ENCODE peak calls at places on chromosomes 3 and 15, in seven cellular contexts. R is suprapubic skin, G is tibial artery, D is HCT116, B is cardiac muscle cell, A is K562, S is aorta. M is an unnamed sample. For H3K27me3 and H3K36me3, the result is how much of the 10 kb centered on the place peaks cover.

GRCh38 chr3:170055209-170055608 is 17.4 kb downstream of the GPR160 start:
- DNase-seq in R (no peak), G (no peak), D (no peak), B (no peak), A (no peak), S (no peak), M (no peak)

GRCh38 chr3:24680214-24680967 is 185.7 kb upstream of the THRB start:
- DNase-seq in R (no peak), G (peak), D (peak), B (peak), A (peak), S (peak), M (no peak)

GRCh38 chr3:113268306-113268705 is 56.9 kb downstream of the BOC start:
- DNase-seq in R (peak), G (no peak), D (no peak), B (no peak), A (no peak), S (no peak), M (no peak)

GRCh38 chr3:53269888-53270880 is 14.4 kb upstream of the TKT start:
- DNase-seq in R (peak), G (peak), D (peak), B (peak), A (peak), S (peak), M (peak)

GRCh38 chr3:188788621-188789081 is 383.1 kb upstream of the TPRG1 start:
- DNase-seq in R (no peak), G (no peak), D (no peak), B (no peak), A (no peak), S (no peak), M (no peak)

GRCh38 chr3:197406266-197406665 is 107.9 kb upstream of the DLG1 start:
- DNase-seq in R (no peak), G (no peak), D (no peak), B (no peak), A (peak), S (peak), M (no peak)

GRCh38 chr3:155286745-155287144 is 6.7 kb downstream of the STRIT1 start:
- DNase-seq in R (no peak), G (no peak), D (no peak), B (no peak), A (no peak), S (no peak), M (no peak)

GRCh38 chr15:63528138-63528659 is 23.8 kb downstream of the USP3 start:
- DNase-seq in R (no peak), G (no peak), D (no peak), B (no peak), A (no peak), S (no peak), M (no peak)

GRCh38 chr15:93985173-93985572 is 246.2 kb upstream of the MCTP2 start:
- DNase-seq in R (no peak), G (no peak), D (no peak), B (no peak), A (no peak), S (no peak), M (no peak)

GRCh38 chr3:41213563-41213962 is 14.3 kb downstream of the CTNNB1 start:
- DNase-seq in R (no peak), G (no peak), D (no peak), B (no peak), A (no peak), S (no peak), M (no peak)

GRCh38 chr15:92159906-92160841 is 233.5 kb upstream of the ST8SIA2 start:
- DNase-seq in R (no peak), G (no peak), D (no peak), B (no peak), A (no peak), S (no peak), M (no peak)

GRCh38 chr15:33021806-33022389 is 172.6 kb downstream of the FMN1 start:
- DNase-seq in R (no peak), G (no peak), D (peak), B (peak), A (peak), S (no peak), M (no peak)

GRCh38 chr3:37856381-37856780 is 5.3 kb upstream of the CTDSPL start:
- DNase-seq in R (no peak), G (no peak), D (no peak), B (no peak), A (no peak), S (no peak), M (no peak)

GRCh38 chr3:39141211-39141995 is 12.0 kb downstream of the CSRNP1 start:
- DNase-seq in R (peak), G (peak), D (no peak), B (no peak), A (peak), S (no peak), M (peak)

GRCh38 chr3:44184319-44184953 is 57.2 kb upstream of the TOPAZ1 start:
- DNase-seq in R (no peak), G (no peak), D (no peak), B (no peak), A (no peak), S (no peak), M (no peak)

GRCh38 chr3:185789134-185789533 is 35.7 kb downstream of the IGF2BP2 start:
- DNase-seq in R (no peak), G (no peak), D (no peak), B (no peak), A (no peak), S (no peak), M (no peak)

GRCh38 chr15:98518823-98519561 is 129.3 kb upstream of the IGF1R start:
- DNase-seq in R (no peak), G (no peak), D (peak), B (peak), A (peak), S (peak), M (no peak)

GRCh38 chr3:196609815-196610515 is 29.5 kb upstream of the NRROS start:
- DNase-seq in R (no peak), G (no peak), D (no peak), B (no peak), A (no peak), S (no peak), M (no peak)

GRCh38 chr3:159795776-159796175 is 192.9 kb upstream of the IL12A start:
- DNase-seq in R (no peak), G (no peak), D (no peak), B (no peak), A (no peak), S (no peak), M (no peak)

GRCh38 chr3:177700117-177700516 is 502.8 kb upstream of the TBL1XR1 start:
- DNase-seq in R (no peak), G (no peak), D (no peak), B (no peak), A (no peak), S (no peak), M (no peak)

GRCh38 chr3:169954142-169954756 is 12.4 kb upstream of the SEC62 start:
- DNase-seq in R (no peak), G (no peak), D (no peak), B (no peak), A (no peak), S (no peak), M (no peak)

GRCh38 chr3:170988378-170988777 is 38.1 kb downstream of the SLC2A2 start:
- DNase-seq in R (no peak), G (no peak), D (no peak), B (no peak), A (no peak), S (no peak), M (no peak)

GRCh38 chr3:184354121-184354728 is 7.2 kb downstream of the CLCN2 start:
- DNase-seq in R (no peak), G (no peak), D (no peak), B (peak), A (peak), S (peak), M (peak)

GRCh38 chr3:9859530-9860025 is 15.8 kb upstream of the RPUSD3 start:
- DNase-seq in R (no peak), G (no peak), D (no peak), B (no peak), A (no peak), S (peak), M (no peak)

GRCh38 chr3:194731496-194732073 is 45.9 kb downstream of the FAM43A start:
- DNase-seq in R (no peak), G (no peak), D (no peak), B (no peak), A (no peak), S (no peak), M (no peak)

GRCh38 chr3:95798628-95799027 is 1015.8 kb upstream of the EPHA6 start:
- DNase-seq in R (no peak), G (no peak), D (no peak), B (no peak), A (no peak), S (no peak), M (no peak)

GRCh38 chr15:42157981-42158765 is 1.7 kb upstream of the PLA2G4F start:
- DNase-seq in R (peak), G (peak), D (no peak), B (no peak), A (peak), S (no peak), M (no peak)

GRCh38 chr3:157176108-157176507 is 16.2 kb upstream of the CCNL1 start:
- DNase-seq in R (no peak), G (no peak), D (no peak), B (no peak), A (no peak), S (no peak), M (no peak)

GRCh38 chr15:37931868-37932267 is 2.6 kb upstream of the TMCO5A start:
- DNase-seq in R (no peak), G (no peak), D (no peak), B (no peak), A (no peak), S (no peak), M (no peak)

GRCh38 chr3:189724366-189724765 is 93.2 kb downstream of the TP63 start:
- DNase-seq in R (no peak), G (no peak), D (no peak), B (no peak), A (no peak), S (no peak), M (no peak)

GRCh38 chr3:196314597-196314996 is 3.4 kb downstream of the DYNLT2B start:
- DNase-seq in R (no peak), G (no peak), D (no peak), B (no peak), A (no peak), S (no peak), M (no peak)

GRCh38 chr15:34059476-34059875 is 20.5 kb upstream of the AVEN start:
- DNase-seq in R (no peak), G (no peak), D (no peak), B (no peak), A (no peak), S (no peak), M (no peak)

GRCh38 chr15:34059946-34060345 is 20.9 kb upstream of the AVEN start:
- DNase-seq in R (no peak), G (no peak), D (no peak), B (no peak), A (no peak), S (no peak), M (no peak)

GRCh38 chr15:34055868-34056595 is 17.0 kb upstream of the AVEN start:
- DNase-seq in R (no peak), G (no peak), D (no peak), B (no peak), A (no peak), S (no peak), M (no peak)

DNA sequence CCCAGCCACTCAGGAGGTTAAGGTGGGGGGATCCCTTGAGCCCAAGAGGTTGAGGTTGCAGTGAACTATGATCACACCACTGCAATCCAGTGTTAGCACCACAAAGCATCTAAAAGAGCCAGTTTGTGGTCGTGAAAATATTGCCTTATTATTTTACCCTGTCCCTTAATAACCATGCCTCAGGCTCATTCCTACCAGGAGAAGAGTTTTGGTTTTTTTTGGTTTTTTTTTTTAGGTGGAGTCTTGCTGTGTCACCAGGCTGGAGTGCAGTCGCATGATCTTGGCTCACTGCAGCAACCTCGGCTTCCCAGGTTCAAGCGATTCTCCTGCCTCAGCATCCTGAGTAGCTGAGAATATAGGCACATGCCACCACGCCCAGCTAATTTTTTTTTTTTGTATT is 17.9 kb upstream of the AVEN start:
- DNase-seq in R (no peak), G (no peak), D (no peak), B (no peak), A (no peak), S (no peak), M (no peak)
- H3K27ac ChIP-seq in R (no peak), G (peak), D (no peak), B (no peak), A (no peak), S (peak), M (no peak)

GRCh38 chr3:50340404-50341329 is at the start of gene RASSF1:
- DNase-seq in R (peak), G (peak), D (no peak), B (no peak), A (peak), S (peak), M (no peak)
- H3K27me3 ChIP-seq in R (under half), G (under half), D (under half), B (half or more), A (under half), S (under half), M (under half)

GRCh38 chr15:83943849-83944404 is 290.0 kb downstream of the ADAMTSL3 start:
- DNase-seq in R (no peak), G (no peak), D (no peak), B (no peak), A (no peak), S (no peak), M (no peak)
- H3K36me3 ChIP-seq in R (under half), G (under half), D (under half), B (under half), A (under half), S (under half), M (under half)

GRCh38 chr3:48695113-48695753 is 9.5 kb upstream of the NCKIPSD start:
- DNase-seq in R (peak), G (peak), D (no peak), B (no peak), A (no peak), S (no peak), M (no peak)
- H3K27ac ChIP-seq in R (peak), G (peak), D (peak), B (peak), A (no peak), S (peak), M (peak)

DNA sequence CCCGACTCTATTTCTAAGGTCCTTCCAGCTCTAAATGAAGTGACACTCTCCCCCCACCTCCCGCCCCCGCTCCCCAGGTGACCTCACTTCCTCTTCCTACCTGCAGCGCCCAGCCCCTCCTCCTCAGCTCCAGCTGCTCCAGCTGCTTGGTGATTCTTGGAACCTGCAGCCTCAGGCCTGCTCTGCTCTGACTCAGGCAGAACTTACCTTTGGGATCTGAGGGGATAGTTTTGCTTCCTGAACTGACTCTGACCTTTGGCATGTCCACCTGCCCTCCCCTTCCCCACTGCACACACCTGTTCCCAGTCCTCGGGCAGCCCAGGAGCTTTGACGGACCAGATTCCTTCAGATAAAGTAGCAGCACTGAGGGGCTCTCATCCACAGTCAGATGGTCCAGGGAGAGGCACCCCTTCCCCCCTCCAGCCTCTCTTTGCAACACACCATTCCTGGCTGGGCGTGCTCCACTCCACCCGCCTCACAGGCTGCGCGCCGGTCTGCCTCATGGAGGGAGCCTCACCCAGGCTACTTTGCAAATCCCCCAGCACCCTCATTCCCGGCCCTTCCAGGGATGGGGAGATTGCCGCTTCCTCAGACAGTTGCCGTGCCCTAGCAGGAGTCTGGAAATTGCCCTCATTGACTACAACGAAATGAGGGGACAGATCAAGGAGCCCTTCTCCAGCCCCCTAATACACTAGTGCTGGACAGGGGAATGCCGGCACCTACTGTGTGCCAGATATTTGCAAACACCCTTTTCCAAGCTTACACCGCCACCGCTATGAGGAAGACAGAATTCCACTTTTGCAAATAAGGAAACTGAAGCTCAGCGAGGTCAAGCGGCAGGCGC is 695 bp upstream of the C15orf39 start:
- DNase-seq in R (no peak), G (peak), D (peak), B (no peak), A (peak), S (no peak), M (peak)
- H3K27me3 ChIP-seq in R (under half), G (under half), D (under half), B (under half), A (under half), S (under half), M (under half)

GRCh38 chr3:12583280-12583679 is 26.4 kb downstream of the MKRN2 start:
- DNase-seq in R (no peak), G (no peak), D (no peak), B (no peak), A (no peak), S (no peak), M (no peak)
- H3K36me3 ChIP-seq in R (half or more), G (half or more), D (under half), B (half or more), A (half or more), S (under half), M (half or more)

DNA sequence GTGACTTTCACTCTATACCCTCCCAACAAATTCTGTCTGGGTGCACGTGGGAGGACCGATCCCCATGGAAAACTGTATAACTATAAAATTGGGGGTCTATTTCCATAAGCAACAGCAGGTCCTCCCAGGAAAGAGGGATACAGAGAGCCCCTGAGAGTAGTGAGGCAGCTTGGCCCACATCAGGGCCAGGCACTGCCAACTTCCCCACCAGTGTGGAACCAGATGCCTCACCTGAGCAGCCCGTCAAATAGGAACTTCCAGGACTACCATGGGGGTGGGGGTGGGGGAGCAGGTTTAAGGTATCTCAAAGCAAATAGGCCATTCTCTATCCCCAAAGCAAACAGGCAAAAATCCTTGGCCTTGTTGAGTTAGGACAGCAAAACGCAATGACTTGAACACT is 33.3 kb upstream of the DUSP7 start:
- DNase-seq in R (no peak), G (no peak), D (no peak), B (no peak), A (no peak), S (peak), M (no peak)
- H3K27ac ChIP-seq in R (peak), G (peak), D (peak), B (peak), A (no peak), S (peak), M (peak)

GRCh38 chr15:88794001-88794400 is 9.2 kb upstream of the ACAN start:
- DNase-seq in R (no peak), G (no peak), D (no peak), B (no peak), A (no peak), S (no peak), M (no peak)
- H3K27me3 ChIP-seq in R (under half), G (under half), D (under half), B (under half), A (under half), S (under half), M (under half)

M was measured in RWPE2.